ENCODE peak calls at places on chromosomes 5 and 9, in six cellular contexts. P, H, U, A, B and O are unnamed samples.
A peak's percentile ranks its signal among the peaks of the same experiment; 100 is the strongest.

GRCh38 chr9:133842721-133843227 is 104.6 kb upstream of the SARDH start:
- DNase-seq in P (no peak), H (peak; percentile 60), U (no peak), A (no peak), B (no peak), O (no peak)

GRCh38 chr9:31733166-31733565 is 651.3 kb upstream of the ACO1 start:
- DNase-seq in P (no peak), H (no peak), U (no peak), A (no peak), B (no peak), O (no peak)

GRCh38 chr5:181243521-181244307 is at the start of gene RACK1:
- DNase-seq in P (peak; percentile 95), H (peak; percentile 92), U (peak; percentile 83), A (peak; percentile 93), B (peak; percentile 89), O (peak; percentile 85)

GRCh38 chr5:37665889-37666288 is 174.0 kb downstream of the GDNF start:
- DNase-seq in P (peak; percentile 61), H (peak; percentile 53), U (no peak), A (no peak), B (no peak), O (no peak)

GRCh38 chr5:148559461-148559860 is 94.9 kb downstream of the HTR4 start:
- DNase-seq in P (peak; percentile 79), H (peak; percentile 58), U (no peak), A (no peak), B (no peak), O (no peak)

GRCh38 chr5:137741-138140 is 45.8 kb downstream of the PLEKHG4B start:
- DNase-seq in P (no peak), H (no peak), U (no peak), A (no peak), B (no peak), O (no peak)

GRCh38 chr9:137237759-137238726 is 3.0 kb upstream of the TUBB4B start:
- DNase-seq in P (no peak), H (peak; percentile 72), U (no peak), A (no peak), B (no peak), O (no peak)

GRCh38 chr5:167743685-167744084 is 547.8 kb upstream of the WWC1 start:
- DNase-seq in P (no peak), H (no peak), U (no peak), A (peak; percentile 73), B (no peak), O (peak; percentile 90)

GRCh38 chr9:129231022-129231739 is 53.1 kb upstream of the IER5L start:
- DNase-seq in P (no peak), H (no peak), U (no peak), A (no peak), B (no peak), O (no peak)

GRCh38 chr9:79257215-79257614 is 314.6 kb upstream of the TLE4 start:
- DNase-seq in P (no peak), H (no peak), U (no peak), A (peak; percentile 4), B (no peak), O (no peak)

GRCh38 chr9:27712826-27713225 is 139.5 kb upstream of the C9orf72 start:
- DNase-seq in P (no peak), H (no peak), U (no peak), A (no peak), B (no peak), O (no peak)

GRCh38 chr5:145960848-145961600 is 24.6 kb downstream of the SH3RF2 start:
- DNase-seq in P (no peak), H (no peak), U (no peak), A (no peak), B (no peak), O (no peak)

GRCh38 chr5:61381968-61382367 is 49.9 kb downstream of the ZSWIM6 start:
- DNase-seq in P (no peak), H (no peak), U (no peak), A (no peak), B (no peak), O (no peak)

GRCh38 chr9:14315754-14316573 is 2.0 kb upstream of the NFIB start:
- DNase-seq in P (peak; percentile 75), H (peak; percentile 40), U (peak; percentile 48), A (no peak), B (no peak), O (peak; percentile 50)

GRCh38 chr5:73485715-73486114 is 12.5 kb upstream of the BTF3 start:
- DNase-seq in P (no peak), H (no peak), U (no peak), A (no peak), B (no peak), O (no peak)

GRCh38 chr5:16992444-16992843 is 56.4 kb upstream of the MYO10 start:
- DNase-seq in P (peak; percentile 86), H (no peak), U (no peak), A (no peak), B (no peak), O (no peak)

GRCh38 chr9:137294091-137294683 is 7.9 kb downstream of the NRARP start:
- DNase-seq in P (peak; percentile 68), H (peak; percentile 85), U (peak; percentile 72), A (peak; percentile 78), B (no peak), O (peak; percentile 63)

GRCh38 chr9:71830929-71831328 is 62.6 kb upstream of the CEMIP2 start:
- DNase-seq in P (no peak), H (peak; percentile 73), U (no peak), A (no peak), B (no peak), O (no peak)

GRCh38 chr5:44536650-44537260 is 147.5 kb upstream of the FGF10 start:
- DNase-seq in P (peak; percentile 28), H (peak; percentile 25), U (peak; percentile 10), A (peak; percentile 45), B (no peak), O (peak; percentile 78)

GRCh38 chr9:134032456-134033222 is 7.4 kb downstream of the BRD3OS start:
- DNase-seq in P (no peak), H (no peak), U (no peak), A (no peak), B (no peak), O (no peak)

GRCh38 chr9:111974092-111974681 is 77.6 kb downstream of the UGCG start:
- DNase-seq in P (peak; percentile 48), H (peak; percentile 54), U (no peak), A (no peak), B (no peak), O (peak; percentile 87)

GRCh38 chr9:72856985-72857631 is 95.7 kb downstream of the ALDH1A1 start:
- DNase-seq in P (peak; percentile 74), H (peak; percentile 66), U (peak; percentile 66), A (peak; percentile 84), B (peak; percentile 43), O (peak; percentile 76)

GRCh38 chr5:138623053-138623452 is 47.9 kb upstream of the HSPA9 start:
- DNase-seq in P (no peak), H (no peak), U (no peak), A (no peak), B (no peak), O (peak; percentile 63)

GRCh38 chr5:16606628-16607027 is 10.2 kb downstream of the RETREG1 start:
- DNase-seq in P (no peak), H (no peak), U (no peak), A (no peak), B (no peak), O (no peak)

GRCh38 chr9:113436753-113437515 is 26.4 kb downstream of the C9orf43 start:
- DNase-seq in P (no peak), H (no peak), U (no peak), A (no peak), B (no peak), O (no peak)

GRCh38 chr9:34810187-34810524 is 100.2 kb upstream of the CCL21 start:
- DNase-seq in P (no peak), H (no peak), U (no peak), A (no peak), B (no peak), O (no peak)

DNA sequence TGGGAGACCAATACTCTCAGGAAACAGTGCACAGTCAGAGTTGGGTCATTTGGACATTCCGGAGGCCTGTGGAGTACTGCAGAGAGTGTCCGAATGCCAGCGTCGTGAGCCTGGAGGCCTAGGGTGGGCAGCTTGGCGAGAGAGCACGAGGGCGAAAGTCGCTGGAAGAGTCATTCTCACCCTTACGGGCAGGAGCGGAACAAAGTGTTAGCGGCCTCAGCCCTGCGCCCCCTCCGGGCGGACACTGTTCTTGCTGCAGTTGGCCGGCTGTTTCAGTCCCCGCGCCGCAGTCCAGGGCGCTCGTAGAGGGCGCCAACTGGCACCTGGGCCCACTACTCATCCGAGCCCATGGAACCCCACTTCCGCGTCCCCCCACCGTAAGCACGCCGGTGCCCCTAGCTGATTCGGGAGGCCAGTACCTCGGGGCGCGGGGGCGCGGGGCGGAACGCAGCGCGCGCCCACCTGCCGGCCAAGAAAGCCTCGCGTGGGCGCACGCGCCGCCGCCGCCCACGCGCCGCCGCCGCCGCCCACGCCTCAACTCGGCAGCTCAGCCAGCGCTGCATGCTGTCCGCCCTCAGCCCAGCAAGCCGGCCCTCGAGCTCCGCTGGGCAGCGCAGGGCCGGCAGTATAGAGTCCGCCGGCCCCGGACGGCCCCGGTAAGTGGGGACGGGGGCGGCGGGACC is 99.7 kb upstream of the CCL21 start:
- DNase-seq in P (peak; percentile 11), H (peak; percentile 5), U (no peak), A (peak; percentile 1), B (no peak), O (peak; percentile 19)
- TF ChIP-seq CTCF in P (peak; percentile 59), H (no peak), U (no peak), A (peak; percentile 33), B (no peak), O (peak; percentile 40)

DNA sequence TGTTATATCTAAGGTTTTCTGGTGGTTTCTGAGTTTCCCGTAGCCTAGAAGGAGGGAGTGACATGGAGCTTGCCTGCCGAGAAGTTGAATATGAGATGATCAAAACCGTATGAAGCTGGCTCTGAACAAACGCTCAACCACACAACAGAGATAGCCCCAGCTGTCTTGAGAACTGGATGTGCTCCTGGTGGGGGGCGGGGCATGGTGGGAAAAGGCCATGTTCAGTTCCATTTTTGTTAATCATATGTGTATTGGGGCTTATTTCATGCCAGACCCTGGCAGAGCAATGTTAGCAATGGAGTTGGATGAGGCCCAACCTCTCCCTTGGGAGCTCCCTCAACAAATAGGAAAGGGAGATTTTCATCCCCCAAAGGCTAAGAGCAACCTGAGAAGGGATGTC is 4.8 kb downstream of the CCL19 start:
- DNase-seq in P (no peak), H (no peak), U (no peak), A (no peak), B (no peak), O (peak; percentile 81)
- H3K4me3 ChIP-seq in P (no peak overlapping the region), H (no peak overlapping the region), U (no peak overlapping the region), A (no peak overlapping the region), B (no peak overlapping the region), O (no peak overlapping the region)

GRCh38 chr5:160844177-160844576 is 7.8 kb downstream of the ATP10B start:
- DNase-seq in P (no peak), H (no peak), U (no peak), A (no peak), B (no peak), O (no peak)
- TF ChIP-seq CTCF in P (no peak), H (no peak), U (no peak), A (no peak), B (no peak), O (no peak)

DNA sequence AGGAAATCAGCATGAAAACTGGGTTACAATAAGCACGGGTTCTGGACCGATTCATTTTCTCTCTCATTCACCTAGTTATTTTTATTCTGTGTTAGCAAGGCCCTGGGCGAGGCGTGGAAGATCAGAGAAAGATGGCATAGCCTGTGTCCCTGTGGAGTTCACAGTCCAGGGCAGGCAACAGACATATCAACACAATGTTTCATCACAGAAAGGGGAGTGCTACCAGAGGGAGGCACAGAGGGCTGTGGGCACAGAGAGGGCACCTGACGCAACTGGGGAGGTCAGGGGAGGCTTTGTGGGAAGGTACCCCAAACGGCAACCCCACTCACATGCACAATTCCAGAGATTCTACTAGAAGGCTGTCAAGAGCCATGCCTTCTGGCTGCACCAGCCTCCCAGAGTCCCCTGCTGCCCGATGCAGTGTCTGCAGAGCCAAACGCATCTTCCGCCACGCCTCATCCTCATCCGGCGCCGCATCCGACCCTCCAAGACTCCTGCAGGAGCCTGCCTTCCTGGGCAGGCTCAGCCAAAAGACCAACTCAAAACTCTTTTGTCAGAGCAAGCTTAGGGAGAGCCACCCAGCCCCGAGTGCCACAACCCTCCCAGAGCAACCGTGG is 1.4 kb downstream of the FAM193B start:
- DNase-seq in P (no peak), H (no peak), U (no peak), A (peak; percentile 13), B (no peak), O (peak; percentile 27)
- H3K4me3 ChIP-seq in P (peak overlapping the region; percentile 54), H (no peak overlapping the region), U (peak overlapping the region; percentile 96), A (peak overlapping the region; percentile 85), B (peak overlapping the region; percentile 73), O (peak overlapping the region; percentile 80)